ENCODE peak calls at places on chromosomes 5 and 9, in nine cellular contexts. L, I, X, T, Q, F, U, H and P are unnamed samples.

GRCh38 chr9:76531231-76531775 is 72.3 kb downstream of the GCNT1 start:
- DNase-seq in X (no peak), L (no peak), F (no peak), U (no peak), Q (no peak), H (no peak), I (no peak), T (no peak), P (no peak)

GRCh38 chr5:35884125-35884788 is 27.6 kb downstream of the IL7R start:
- DNase-seq in T (no peak), U (no peak), F (no peak), I (no peak), X (no peak), L (no peak), H (no peak), Q (no peak), P (no peak)

GRCh38 chr9:128523199-128523925 is 18.8 kb downstream of the GLE1 start:
- DNase-seq in H (no peak), X (no peak), U (no peak), Q (peak; percentile 77), I (peak; percentile 87), L (no peak), F (no peak), T (peak; percentile 83), P (no peak)

GRCh38 chr9:13480688-13481087 is 201.2 kb upstream of the MPDZ start:
- DNase-seq in T (no peak), H (no peak), F (no peak), Q (no peak), X (no peak), I (no peak), L (no peak), U (no peak), P (no peak)

GRCh38 chr5:103450333-103451061 is 112.1 kb downstream of the NUDT12 start:
- DNase-seq in Q (no peak), L (no peak), T (no peak), F (no peak), H (no peak), U (no peak), X (no peak), I (no peak), P (no peak)

GRCh38 chr5:50969207-50970145 is 303.0 kb downstream of the PARP8 start:
- DNase-seq in L (no peak), F (no peak), X (no peak), I (peak; percentile 80), H (no peak), Q (no peak), T (peak; percentile 68), U (no peak), P (no peak)

GRCh38 chr5:43041131-43041668 is 1.1 kb upstream of the ANXA2R start:
- DNase-seq in H (no peak), U (no peak), X (no peak), Q (no peak), F (peak; percentile 36), I (no peak), T (no peak), L (no peak), P (no peak)

GRCh38 chr9:95273369-95274051 is 44.0 kb downstream of the FANCC start:
- DNase-seq in X (no peak), U (no peak), Q (no peak), H (no peak), L (no peak), I (no peak), F (no peak), T (no peak), P (no peak)

GRCh38 chr5:1959911-1960581 is 77.3 kb upstream of the IRX4 start:
- DNase-seq in Q (no peak), F (no peak), L (no peak), U (no peak), H (no peak), T (no peak), I (no peak), X (no peak), P (no peak)

GRCh38 chr5:1961952-1962595 is 79.3 kb upstream of the IRX4 start:
- DNase-seq in Q (no peak), L (no peak), U (no peak), X (no peak), T (no peak), F (no peak), I (no peak), H (no peak), P (no peak)

GRCh38 chr5:1959231-1959630 is 76.5 kb upstream of the IRX4 start:
- DNase-seq in I (no peak), L (no peak), U (no peak), F (no peak), H (no peak), T (no peak), Q (no peak), X (no peak), P (no peak)

GRCh38 chr5:1961304-1961946 is 78.7 kb upstream of the IRX4 start:
- DNase-seq in L (no peak), I (no peak), H (no peak), T (no peak), Q (no peak), F (no peak), U (no peak), X (no peak), P (no peak)

DNA sequence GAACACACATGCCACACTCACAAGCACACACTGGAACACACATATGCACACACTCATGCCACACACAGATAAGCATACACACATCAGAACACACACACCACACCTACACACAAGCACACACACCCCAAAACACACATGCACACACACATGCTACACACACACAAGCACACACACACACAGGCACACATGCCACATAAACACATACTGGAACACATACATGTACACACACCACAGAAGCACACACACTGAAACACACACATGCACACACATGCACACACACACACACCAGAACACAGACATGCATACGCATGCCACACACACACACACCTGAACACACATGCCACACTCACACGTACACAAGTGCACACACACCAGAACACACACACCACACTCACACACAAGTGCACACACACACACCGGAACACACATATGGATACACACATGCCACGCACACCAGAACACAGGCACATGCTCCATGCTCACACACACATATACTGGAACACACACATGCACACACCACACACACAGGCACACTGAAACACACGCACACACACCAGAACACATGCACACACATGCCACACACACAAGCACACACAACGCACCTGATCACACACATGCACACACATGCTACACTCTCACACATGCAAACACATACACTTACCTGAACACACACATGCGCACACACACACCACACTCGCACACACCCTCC is 78.0 kb upstream of the IRX4 start:
- DNase-seq in U (no peak), Q (no peak), F (no peak), X (no peak), I (no peak), L (no peak), T (no peak), H (no peak), P (no peak)
- TF ChIP-seq EP300 in U (no peak), Q (no peak), F (no peak), X (no peak), I (no peak), L (no peak), T (no peak), H (no peak), P (no peak)

GRCh38 chr5:157301066-157301465 is 35.1 kb downstream of the CYFIP2 start:
- DNase-seq in I (no peak), L (no peak), H (no peak), F (no peak), T (no peak), Q (no peak), U (no peak), X (no peak), P (no peak)

GRCh38 chr5:157295247-157295646 is 29.3 kb downstream of the CYFIP2 start:
- DNase-seq in F (no peak), X (no peak), L (no peak), H (no peak), I (no peak), Q (no peak), U (no peak), T (no peak), P (no peak)

GRCh38 chr5:157303667-157304327 is 37.9 kb downstream of the CYFIP2 start:
- DNase-seq in Q (no peak), X (no peak), H (no peak), F (no peak), T (no peak), U (no peak), I (no peak), L (no peak), P (no peak)

GRCh38 chr5:157303023-157303422 is 37.1 kb downstream of the CYFIP2 start:
- DNase-seq in X (no peak), Q (no peak), F (no peak), I (no peak), H (no peak), U (no peak), L (no peak), T (no peak), P (no peak)

DNA sequence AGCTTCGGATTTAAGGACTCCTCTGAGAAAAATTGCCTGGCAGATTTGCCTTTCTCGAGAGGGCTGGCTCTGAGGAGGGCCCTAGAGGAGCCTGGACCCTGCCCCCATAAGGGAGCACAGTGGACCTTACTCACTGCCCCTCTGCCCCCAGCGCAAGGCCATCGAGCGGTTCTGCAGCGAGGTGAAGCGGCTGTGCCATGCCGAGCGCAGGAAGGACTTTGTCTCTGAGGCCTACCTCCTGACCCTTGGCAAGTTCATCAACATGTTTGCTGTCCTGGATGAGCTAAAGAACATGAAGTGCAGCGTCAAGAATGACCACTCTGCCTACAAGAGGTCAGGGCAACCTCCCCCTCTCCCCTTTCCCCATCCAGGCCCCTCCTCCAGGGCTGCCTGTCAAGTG is 34.6 kb downstream of the CYFIP2 start:
- DNase-seq in H (no peak), F (no peak), T (no peak), X (no peak), Q (no peak), L (no peak), I (no peak), U (no peak), P (no peak)
- TF ChIP-seq EP300 in H (no peak), F (no peak), T (no peak), X (no peak), Q (no peak), L (no peak), I (no peak), U (no peak), P (no peak)

GRCh38 chr9:93686127-93686879 is 109.9 kb downstream of the PHF2 start:
- DNase-seq in F (no peak), T (no peak), U (no peak), H (no peak), X (peak; percentile 2), I (no peak), L (no peak), Q (peak; percentile 22), P (no peak)

GRCh38 chr9:93684161-93684765 is 107.9 kb downstream of the PHF2 start:
- DNase-seq in H (no peak), F (no peak), L (no peak), X (peak; percentile 2), T (no peak), U (no peak), Q (peak; percentile 15), I (no peak), P (no peak)

GRCh38 chr9:93686880-93687236 is 110.5 kb downstream of the PHF2 start:
- DNase-seq in T (no peak), U (no peak), L (no peak), X (peak; percentile 0), I (no peak), Q (no peak), F (no peak), H (no peak), P (no peak)

GRCh38 chr9:93683331-93684134 is 107.1 kb downstream of the PHF2 start:
- DNase-seq in I (peak; percentile 11), X (no peak), Q (peak; percentile 14), H (no peak), T (no peak), F (peak; percentile 4), U (no peak), L (no peak), P (peak; percentile 18)

DNA sequence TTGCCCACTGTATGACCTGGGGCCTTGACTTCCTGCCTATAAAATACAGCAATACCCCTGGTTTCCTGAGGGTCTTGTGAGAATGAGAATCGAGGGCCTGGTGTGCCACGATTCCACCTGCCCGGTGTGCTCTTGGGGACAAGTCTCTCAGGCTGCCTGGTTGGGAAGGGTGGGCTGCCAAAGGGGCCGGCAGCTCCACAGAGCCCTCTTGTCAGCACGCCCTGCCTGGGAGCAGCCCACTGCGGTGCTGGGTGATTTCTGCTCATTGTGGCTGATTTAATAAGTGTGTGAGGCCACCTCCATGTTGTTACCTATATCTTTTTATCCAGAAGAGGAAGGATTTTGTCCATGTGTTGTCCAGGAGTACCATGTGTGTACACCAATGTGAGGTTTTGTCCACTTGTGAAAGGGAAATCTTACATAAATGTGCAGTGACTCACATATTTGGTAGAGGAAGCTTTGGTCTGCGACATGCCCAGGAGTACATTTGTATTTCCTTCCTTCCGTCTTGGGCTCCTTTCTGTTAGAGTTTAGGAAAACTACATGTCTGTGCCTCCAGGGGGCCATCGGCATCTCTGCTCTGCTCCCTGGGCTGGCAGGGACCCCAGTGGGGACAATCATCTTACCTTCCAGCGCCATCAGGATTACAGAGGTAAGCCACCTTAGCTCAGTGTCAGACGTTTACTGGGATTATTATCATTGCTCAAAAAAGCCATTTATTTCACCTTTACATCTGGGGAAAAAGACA is 108.6 kb downstream of the PHF2 start:
- DNase-seq in Q (no peak), T (no peak), U (no peak), H (no peak), L (no peak), F (no peak), I (no peak), X (peak; percentile 1), P (no peak)
- TF ChIP-seq EP300 in Q (no peak), T (no peak), U (no peak), H (no peak), L (no peak), F (no peak), I (no peak), X (no peak), P (no peak)

GRCh38 chr9:40884072-40884901 is 244.2 kb downstream of the FOXD4L6 start:
- DNase-seq in X (no peak), Q (peak; percentile 33), U (no peak), I (peak; percentile 4), T (peak; percentile 62), H (peak; percentile 78), F (no peak), L (no peak), P (no peak)
- TF ChIP-seq EP300 in X (no peak), Q (no peak), U (no peak), I (no peak), T (no peak), H (no peak), F (no peak), L (no peak), P (no peak)